ENCODE peak calls at places on chromosomes 12 and 14, in ten cellular contexts. One of them, this sample, is unnamed.

GRCh38 chr12:69701821-69702220 is 2.7 kb upstream of the BEST3 start:
- DNase-seq in choroid plexus epithelial cell: no peak
- DNase-seq in fibroblast of lung: no peak
- DNase-seq in germinal center: no peak
- DNase-seq in ELR: no peak
- DNase-seq in HCEC 1CT: no peak
- DNase-seq in naive thymus-derived CD4-positive, alpha-beta T cell: no peak
- DNase-seq in activated T-cell treated with anti-CD3 and anti-CD28 coated beads for 1 hour: no peak
- DNase-seq in activated gamma-delta T cell treated with Interleukin-2 at 50 U/mL for 16 hours: no peak
- DNase-seq in thoracic aorta: no peak
- DNase-seq in this sample: no peak

GRCh38 chr12:49923035-49923644 is 19.4 kb upstream of the FAIM2 start:
- DNase-seq in choroid plexus epithelial cell: no peak
- DNase-seq in fibroblast of lung: no peak
- DNase-seq in germinal center: no peak
- DNase-seq in ELR: no peak
- DNase-seq in HCEC 1CT: no peak
- DNase-seq in naive thymus-derived CD4-positive, alpha-beta T cell: no peak
- DNase-seq in activated T-cell treated with anti-CD3 and anti-CD28 coated beads for 1 hour: no peak
- DNase-seq in activated gamma-delta T cell treated with Interleukin-2 at 50 U/mL for 16 hours: no peak
- DNase-seq in thoracic aorta: no peak
- DNase-seq in this sample: no peak

GRCh38 chr14:39060818-39061437 is 42.1 kb downstream of the SEC23A start:
- DNase-seq in choroid plexus epithelial cell: no peak
- DNase-seq in fibroblast of lung: no peak
- DNase-seq in germinal center: peak
- DNase-seq in ELR: no peak
- DNase-seq in HCEC 1CT: no peak
- DNase-seq in naive thymus-derived CD4-positive, alpha-beta T cell: no peak
- DNase-seq in activated T-cell treated with anti-CD3 and anti-CD28 coated beads for 1 hour: no peak
- DNase-seq in activated gamma-delta T cell treated with Interleukin-2 at 50 U/mL for 16 hours: no peak
- DNase-seq in thoracic aorta: no peak
- DNase-seq in this sample: peak

GRCh38 chr12:28191018-28191595 is 851 bp downstream of the CCDC91 start:
- DNase-seq in choroid plexus epithelial cell: no peak
- DNase-seq in fibroblast of lung: no peak
- DNase-seq in germinal center: peak
- DNase-seq in ELR: peak
- DNase-seq in HCEC 1CT: peak
- DNase-seq in naive thymus-derived CD4-positive, alpha-beta T cell: no peak
- DNase-seq in activated T-cell treated with anti-CD3 and anti-CD28 coated beads for 1 hour: peak
- DNase-seq in activated gamma-delta T cell treated with Interleukin-2 at 50 U/mL for 16 hours: peak
- DNase-seq in thoracic aorta: peak
- DNase-seq in this sample: no peak

GRCh38 chr12:108418162-108418561 is 79.1 kb upstream of the CMKLR1 start:
- DNase-seq in choroid plexus epithelial cell: peak
- DNase-seq in fibroblast of lung: no peak
- DNase-seq in germinal center: no peak
- DNase-seq in ELR: no peak
- DNase-seq in HCEC 1CT: peak
- DNase-seq in naive thymus-derived CD4-positive, alpha-beta T cell: no peak
- DNase-seq in activated T-cell treated with anti-CD3 and anti-CD28 coated beads for 1 hour: no peak
- DNase-seq in activated gamma-delta T cell treated with Interleukin-2 at 50 U/mL for 16 hours: no peak
- DNase-seq in thoracic aorta: no peak
- DNase-seq in this sample: no peak

GRCh38 chr12:24134092-24134491 is 184.6 kb upstream of the SOX5 start:
- DNase-seq in choroid plexus epithelial cell: peak
- DNase-seq in fibroblast of lung: no peak
- DNase-seq in germinal center: no peak
- DNase-seq in ELR: no peak
- DNase-seq in HCEC 1CT: no peak
- DNase-seq in naive thymus-derived CD4-positive, alpha-beta T cell: no peak
- DNase-seq in activated T-cell treated with anti-CD3 and anti-CD28 coated beads for 1 hour: no peak
- DNase-seq in activated gamma-delta T cell treated with Interleukin-2 at 50 U/mL for 16 hours: no peak
- DNase-seq in thoracic aorta: no peak
- DNase-seq in this sample: no peak

GRCh38 chr12:644818-645552 is 18.3 kb downstream of the NINJ2 start:
- DNase-seq in choroid plexus epithelial cell: peak
- DNase-seq in fibroblast of lung: peak
- DNase-seq in germinal center: no peak
- DNase-seq in ELR: no peak
- DNase-seq in HCEC 1CT: no peak
- DNase-seq in naive thymus-derived CD4-positive, alpha-beta T cell: no peak
- DNase-seq in activated T-cell treated with anti-CD3 and anti-CD28 coated beads for 1 hour: no peak
- DNase-seq in activated gamma-delta T cell treated with Interleukin-2 at 50 U/mL for 16 hours: no peak
- DNase-seq in thoracic aorta: no peak
- DNase-seq in this sample: no peak

GRCh38 chr14:100577986-100578431 is 9.2 kb downstream of the BEGAIN start:
- DNase-seq in choroid plexus epithelial cell: no peak
- DNase-seq in fibroblast of lung: no peak
- DNase-seq in germinal center: no peak
- DNase-seq in ELR: no peak
- DNase-seq in HCEC 1CT: no peak
- DNase-seq in naive thymus-derived CD4-positive, alpha-beta T cell: no peak
- DNase-seq in activated T-cell treated with anti-CD3 and anti-CD28 coated beads for 1 hour: no peak
- DNase-seq in activated gamma-delta T cell treated with Interleukin-2 at 50 U/mL for 16 hours: no peak
- DNase-seq in thoracic aorta: no peak
- DNase-seq in this sample: no peak

GRCh38 chr14:94681300-94682060 is 69.3 kb downstream of the SERPINA3 start:
- DNase-seq in choroid plexus epithelial cell: peak
- DNase-seq in fibroblast of lung: peak
- DNase-seq in germinal center: peak
- DNase-seq in ELR: peak
- DNase-seq in HCEC 1CT: peak
- DNase-seq in naive thymus-derived CD4-positive, alpha-beta T cell: no peak
- DNase-seq in activated T-cell treated with anti-CD3 and anti-CD28 coated beads for 1 hour: no peak
- DNase-seq in activated gamma-delta T cell treated with Interleukin-2 at 50 U/mL for 16 hours: no peak
- DNase-seq in thoracic aorta: no peak
- DNase-seq in this sample: no peak

GRCh38 chr12:8698132-8698829 is 490 bp downstream of the RIMKLB start:
- DNase-seq in choroid plexus epithelial cell: no peak
- DNase-seq in fibroblast of lung: peak
- DNase-seq in germinal center: peak
- DNase-seq in ELR: peak
- DNase-seq in HCEC 1CT: no peak
- DNase-seq in naive thymus-derived CD4-positive, alpha-beta T cell: peak
- DNase-seq in activated T-cell treated with anti-CD3 and anti-CD28 coated beads for 1 hour: peak
- DNase-seq in activated gamma-delta T cell treated with Interleukin-2 at 50 U/mL for 16 hours: peak
- DNase-seq in thoracic aorta: no peak
- DNase-seq in this sample: no peak